ENCODE peak calls at places on chromosomes 12 and 14, in seven cellular contexts. One of them, this sample, is unnamed.

GRCh38 chr12:106301611-106302321 is 767 bp upstream of the TCP11L2 start:
- DNase-seq in fibroblast of lung: peak; percentile 29
- DNase-seq in GM23338: peak; percentile 75
- DNase-seq in psoas muscle: peak; percentile 19
- DNase-seq in heart left ventricle: peak; percentile 59
- DNase-seq in mesendoderm: peak; percentile 81
- DNase-seq in upper lobe of left lung: peak; percentile 51
- DNase-seq in this sample: peak; percentile 19

GRCh38 chr14:61326847-61327246 is 5.5 kb downstream of the PRKCH start:
- DNase-seq in fibroblast of lung: peak; percentile 15
- DNase-seq in GM23338: peak; percentile 53
- DNase-seq in psoas muscle: peak; percentile 52
- DNase-seq in heart left ventricle: peak; percentile 83
- DNase-seq in mesendoderm: peak; percentile 71
- DNase-seq in upper lobe of left lung: no peak
- DNase-seq in this sample: no peak

GRCh38 chr12:6584293-6584692 is 16.2 kb upstream of the NOP2 start:
- DNase-seq in fibroblast of lung: no peak
- DNase-seq in GM23338: no peak
- DNase-seq in psoas muscle: no peak
- DNase-seq in heart left ventricle: no peak
- DNase-seq in mesendoderm: no peak
- DNase-seq in upper lobe of left lung: no peak
- DNase-seq in this sample: no peak

GRCh38 chr14:103561381-103562134 is 899 bp downstream of the BAG5 start:
- DNase-seq in fibroblast of lung: peak; percentile 55
- DNase-seq in GM23338: peak; percentile 77
- DNase-seq in psoas muscle: peak; percentile 59
- DNase-seq in heart left ventricle: peak; percentile 67
- DNase-seq in mesendoderm: peak; percentile 72
- DNase-seq in upper lobe of left lung: no peak
- DNase-seq in this sample: no peak

GRCh38 chr12:121872546-121873223 is 14.0 kb upstream of the HPD start:
- DNase-seq in fibroblast of lung: peak; percentile 98
- DNase-seq in GM23338: no peak
- DNase-seq in psoas muscle: no peak
- DNase-seq in heart left ventricle: peak; percentile 54
- DNase-seq in mesendoderm: no peak
- DNase-seq in upper lobe of left lung: no peak
- DNase-seq in this sample: no peak

GRCh38 chr14:34623506-34623905 is 6.4 kb downstream of the SNX6 start:
- DNase-seq in fibroblast of lung: no peak
- DNase-seq in GM23338: no peak
- DNase-seq in psoas muscle: no peak
- DNase-seq in heart left ventricle: no peak
- DNase-seq in mesendoderm: no peak
- DNase-seq in upper lobe of left lung: no peak
- DNase-seq in this sample: no peak

GRCh38 chr12:113831016-113831415 is 135.1 kb downstream of the RBM19 start:
- DNase-seq in fibroblast of lung: peak; percentile 40
- DNase-seq in GM23338: no peak
- DNase-seq in psoas muscle: no peak
- DNase-seq in heart left ventricle: no peak
- DNase-seq in mesendoderm: no peak
- DNase-seq in upper lobe of left lung: no peak
- DNase-seq in this sample: no peak

GRCh38 chr14:33692762-33693161 is 258.1 kb downstream of the EGLN3 start:
- DNase-seq in fibroblast of lung: peak; percentile 80
- DNase-seq in GM23338: no peak
- DNase-seq in psoas muscle: no peak
- DNase-seq in heart left ventricle: no peak
- DNase-seq in mesendoderm: no peak
- DNase-seq in upper lobe of left lung: no peak
- DNase-seq in this sample: no peak

DNA sequence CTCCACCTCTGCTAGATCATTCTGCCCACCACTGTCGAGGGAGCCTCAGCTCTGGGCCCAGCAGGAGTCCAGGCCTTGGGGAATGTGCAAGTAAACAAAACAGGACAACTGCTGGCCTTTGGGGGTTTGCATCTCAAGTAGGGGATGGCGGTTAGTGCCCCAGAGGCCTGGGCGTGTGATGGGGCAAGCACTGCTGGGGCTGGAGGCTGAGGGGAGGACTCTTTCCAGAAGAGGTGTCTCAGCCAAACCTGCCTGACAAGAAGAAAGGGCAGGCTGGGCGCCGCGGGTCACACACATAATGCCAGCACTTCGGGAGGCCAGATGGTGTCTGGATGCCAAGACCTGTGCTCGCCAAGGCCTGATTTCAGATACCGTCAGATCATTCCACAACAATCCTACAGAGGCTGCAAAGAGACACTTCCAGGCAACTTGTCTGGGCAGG is 8.6 kb upstream of the ALDH2 start:
- DNase-seq in fibroblast of lung: no peak
- DNase-seq in GM23338: peak; percentile 57
- DNase-seq in psoas muscle: peak; percentile 50
- DNase-seq in heart left ventricle: peak; percentile 80
- DNase-seq in mesendoderm: peak; percentile 32
- DNase-seq in upper lobe of left lung: peak; percentile 69
- DNase-seq in this sample: no peak
- H3K4me1 ChIP-seq in fibroblast of lung: peaks cover 3% of the 10 kb centered on the region
- H3K4me1 ChIP-seq in GM23338: peaks cover 12% of the 10 kb centered on the region
- H3K4me1 ChIP-seq in psoas muscle: peaks cover 31% of the 10 kb centered on the region
- H3K4me1 ChIP-seq in heart left ventricle: peaks cover 16% of the 10 kb centered on the region
- H3K4me1 ChIP-seq in mesendoderm: peaks cover 3% of the 10 kb centered on the region
- H3K4me1 ChIP-seq in upper lobe of left lung: peaks cover 22% of the 10 kb centered on the region
- H3K4me1 ChIP-seq in this sample: peaks cover 44% of the 10 kb centered on the region

GRCh38 chr14:65075628-65076325 is 26.5 kb downstream of the MAX start:
- DNase-seq in fibroblast of lung: no peak
- DNase-seq in GM23338: no peak
- DNase-seq in psoas muscle: no peak
- DNase-seq in heart left ventricle: no peak
- DNase-seq in mesendoderm: no peak
- DNase-seq in upper lobe of left lung: peak; percentile 47
- DNase-seq in this sample: no peak

GRCh38 chr14:65080954-65081747 is 21.2 kb downstream of the MAX start:
- DNase-seq in fibroblast of lung: no peak
- DNase-seq in GM23338: no peak
- DNase-seq in psoas muscle: no peak
- DNase-seq in heart left ventricle: no peak
- DNase-seq in mesendoderm: no peak
- DNase-seq in upper lobe of left lung: no peak
- DNase-seq in this sample: no peak

GRCh38 chr14:65079788-65080187 is 22.5 kb downstream of the MAX start:
- DNase-seq in fibroblast of lung: no peak
- DNase-seq in GM23338: no peak
- DNase-seq in psoas muscle: no peak
- DNase-seq in heart left ventricle: no peak
- DNase-seq in mesendoderm: peak; percentile 88
- DNase-seq in upper lobe of left lung: no peak
- DNase-seq in this sample: no peak

GRCh38 chr14:65077318-65077717 is 25.0 kb downstream of the MAX start:
- DNase-seq in fibroblast of lung: no peak
- DNase-seq in GM23338: peak; percentile 44
- DNase-seq in psoas muscle: no peak
- DNase-seq in heart left ventricle: no peak
- DNase-seq in mesendoderm: no peak
- DNase-seq in upper lobe of left lung: no peak
- DNase-seq in this sample: no peak

GRCh38 chr14:65079201-65079600 is 23.1 kb downstream of the MAX start:
- DNase-seq in fibroblast of lung: no peak
- DNase-seq in GM23338: no peak
- DNase-seq in psoas muscle: no peak
- DNase-seq in heart left ventricle: no peak
- DNase-seq in mesendoderm: no peak
- DNase-seq in upper lobe of left lung: no peak
- DNase-seq in this sample: no peak
- H3K4me1 ChIP-seq in fibroblast of lung: no peaks in the 10 kb centered on the region
- H3K4me1 ChIP-seq in GM23338: no peaks in the 10 kb centered on the region
- H3K4me1 ChIP-seq in psoas muscle: peaks cover 78% of the 10 kb centered on the region
- H3K4me1 ChIP-seq in heart left ventricle: peaks cover 37% of the 10 kb centered on the region
- H3K4me1 ChIP-seq in mesendoderm: peaks cover 5% of the 10 kb centered on the region
- H3K4me1 ChIP-seq in upper lobe of left lung: peaks cover 38% of the 10 kb centered on the region
- H3K4me1 ChIP-seq in this sample: peaks cover 33% of the 10 kb centered on the region

GRCh38 chr14:99595524-99595923 is 8.5 kb downstream of the CCDC85C start:
- DNase-seq in fibroblast of lung: no peak
- DNase-seq in GM23338: no peak
- DNase-seq in psoas muscle: no peak
- DNase-seq in heart left ventricle: no peak
- DNase-seq in mesendoderm: no peak
- DNase-seq in upper lobe of left lung: no peak
- DNase-seq in this sample: no peak

GRCh38 chr14:99592933-99593753 is 10.9 kb downstream of the CCDC85C start:
- DNase-seq in fibroblast of lung: no peak
- DNase-seq in GM23338: no peak
- DNase-seq in psoas muscle: no peak
- DNase-seq in heart left ventricle: peak; percentile 61
- DNase-seq in mesendoderm: no peak
- DNase-seq in upper lobe of left lung: peak; percentile 83
- DNase-seq in this sample: no peak

GRCh38 chr14:99592394-99592793 is 11.6 kb downstream of the CCDC85C start:
- DNase-seq in fibroblast of lung: no peak
- DNase-seq in GM23338: no peak
- DNase-seq in psoas muscle: no peak
- DNase-seq in heart left ventricle: no peak
- DNase-seq in mesendoderm: no peak
- DNase-seq in upper lobe of left lung: no peak
- DNase-seq in this sample: no peak

GRCh38 chr14:99595034-99595433 is 9.0 kb downstream of the CCDC85C start:
- DNase-seq in fibroblast of lung: no peak
- DNase-seq in GM23338: no peak
- DNase-seq in psoas muscle: no peak
- DNase-seq in heart left ventricle: no peak
- DNase-seq in mesendoderm: no peak
- DNase-seq in upper lobe of left lung: no peak
- DNase-seq in this sample: no peak

DNA sequence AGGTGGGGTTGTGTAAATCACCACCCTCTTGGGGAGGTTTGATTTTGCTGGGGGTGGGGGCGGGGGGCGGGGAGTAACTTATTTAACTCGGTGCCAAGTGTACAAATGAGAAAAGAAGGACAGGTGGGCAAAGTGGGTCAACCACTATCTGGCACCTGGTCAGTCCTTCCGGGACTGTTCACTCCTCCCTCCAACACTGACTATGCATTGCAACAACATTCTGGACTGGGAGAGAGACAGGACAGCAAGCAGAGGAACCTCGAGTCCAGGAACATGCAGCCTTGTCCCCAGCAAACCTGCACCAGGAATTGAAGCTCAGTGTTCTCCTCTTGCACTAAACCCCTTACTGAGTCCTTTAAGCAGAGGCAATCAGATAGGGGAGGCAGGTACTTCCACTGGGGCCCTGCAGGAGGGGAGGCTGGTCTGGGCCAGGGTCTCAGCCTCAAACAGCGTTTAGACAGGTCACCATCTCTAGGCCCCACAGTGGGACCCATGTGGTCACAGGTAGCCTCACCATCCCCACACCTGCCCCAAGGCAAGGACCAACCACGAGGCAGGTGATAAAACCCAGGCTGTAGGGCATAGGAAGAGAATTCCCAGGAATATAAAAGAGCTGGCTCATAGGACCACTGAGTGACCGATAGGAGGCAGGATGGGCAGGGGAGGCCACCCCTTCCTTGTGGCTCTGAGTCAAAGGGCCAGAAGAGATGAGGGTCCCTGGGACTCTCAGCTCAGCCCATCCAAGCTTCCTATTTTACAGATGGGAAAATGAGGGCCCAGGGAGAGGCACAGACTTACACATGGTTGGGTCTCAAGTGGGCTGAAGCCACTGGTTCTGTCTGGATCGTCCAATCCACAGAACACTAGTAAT is 9.8 kb downstream of the CCDC85C start:
- DNase-seq in fibroblast of lung: no peak
- DNase-seq in GM23338: no peak
- DNase-seq in psoas muscle: no peak
- DNase-seq in heart left ventricle: no peak
- DNase-seq in mesendoderm: no peak
- DNase-seq in upper lobe of left lung: peak; percentile 21
- DNase-seq in this sample: no peak
- H3K4me1 ChIP-seq in fibroblast of lung: peaks cover 8% of the 10 kb centered on the region
- H3K4me1 ChIP-seq in GM23338: peaks cover 20% of the 10 kb centered on the region
- H3K4me1 ChIP-seq in psoas muscle: peaks cover 38% of the 10 kb centered on the region
- H3K4me1 ChIP-seq in heart left ventricle: peaks cover 49% of the 10 kb centered on the region
- H3K4me1 ChIP-seq in mesendoderm: no peaks in the 10 kb centered on the region
- H3K4me1 ChIP-seq in upper lobe of left lung: peaks cover 83% of the 10 kb centered on the region
- H3K4me1 ChIP-seq in this sample: no peaks in the 10 kb centered on the region

GRCh38 chr14:53938126-53938671 is 18.4 kb downstream of the BMP4 start:
- DNase-seq in fibroblast of lung: no peak
- DNase-seq in GM23338: no peak
- DNase-seq in psoas muscle: no peak
- DNase-seq in heart left ventricle: no peak
- DNase-seq in mesendoderm: no peak
- DNase-seq in upper lobe of left lung: no peak
- DNase-seq in this sample: no peak
- H3K4me1 ChIP-seq in fibroblast of lung: no peaks in the 10 kb centered on the region
- H3K4me1 ChIP-seq in GM23338: peaks cover 19% of the 10 kb centered on the region
- H3K4me1 ChIP-seq in psoas muscle: no peaks in the 10 kb centered on the region
- H3K4me1 ChIP-seq in heart left ventricle: no peaks in the 10 kb centered on the region
- H3K4me1 ChIP-seq in mesendoderm: peaks cover 2% of the 10 kb centered on the region
- H3K4me1 ChIP-seq in upper lobe of left lung: no peaks in the 10 kb centered on the region
- H3K4me1 ChIP-seq in this sample: no peaks in the 10 kb centered on the region

GRCh38 chr12:27178251-27178650 is 65.8 kb upstream of the STK38L start:
- DNase-seq in fibroblast of lung: no peak
- DNase-seq in GM23338: no peak
- DNase-seq in psoas muscle: no peak
- DNase-seq in heart left ventricle: no peak
- DNase-seq in mesendoderm: no peak
- DNase-seq in upper lobe of left lung: no peak
- DNase-seq in this sample: no peak
- H3K4me1 ChIP-seq in fibroblast of lung: peaks cover 13% of the 10 kb centered on the region
- H3K4me1 ChIP-seq in GM23338: no peaks in the 10 kb centered on the region
- H3K4me1 ChIP-seq in psoas muscle: peaks cover 11% of the 10 kb centered on the region
- H3K4me1 ChIP-seq in heart left ventricle: no peaks in the 10 kb centered on the region
- H3K4me1 ChIP-seq in mesendoderm: peaks cover 3% of the 10 kb centered on the region
- H3K4me1 ChIP-seq in upper lobe of left lung: no peaks in the 10 kb centered on the region
- H3K4me1 ChIP-seq in this sample: peaks cover 52% of the 10 kb centered on the region

This sample was measured in thoracic aorta.